ENCODE peak calls at places on chromosomes 4 and X, in six cellular contexts. O is upper lobe of left lung, B is small intestine, L is foreskin fibroblast, Y is dorsolateral prefrontal cortex, D is HFF-Myc. G is an unnamed sample.
A peak's percentile ranks its signal among the peaks of the same experiment; 100 is the strongest.

GRCh38 chrX:43975747-43976146 is 2.6 kb upstream of the NDP start:
- DNase-seq in O (no peak), B (no peak), L (no peak), Y (no peak), D (no peak), G (no peak)

GRCh38 chr4:54657556-54658313 is at the start of gene KIT:
- DNase-seq in O (peak; percentile 91), B (no peak), L (peak; percentile 81), Y (no peak), D (no peak), G (peak; percentile 58)

GRCh38 chr4:174631901-174632758 is 109.8 kb upstream of the HPGD start:
- DNase-seq in O (no peak), B (peak; percentile 70), L (peak; percentile 47), Y (no peak), D (peak; percentile 20), G (no peak)

GRCh38 chr4:90084967-90085295 is 42.3 kb upstream of the CCSER1 start:
- DNase-seq in O (no peak), B (no peak), L (no peak), Y (no peak), D (no peak), G (no peak)

GRCh38 chrX:148049441-148049840 is 68.3 kb downstream of the FMR1NB start:
- DNase-seq in O (no peak), B (peak; percentile 11), L (peak; percentile 30), Y (no peak), D (no peak), G (no peak)

GRCh38 chr4:77308843-77309242 is 151.8 kb downstream of the CCNG2 start:
- DNase-seq in O (no peak), B (peak; percentile 26), L (peak; percentile 56), Y (no peak), D (no peak), G (no peak)

GRCh38 chr4:162010362-162010761 is 153.4 kb downstream of the FSTL5 start:
- DNase-seq in O (no peak), B (no peak), L (no peak), Y (no peak), D (no peak), G (no peak)

GRCh38 chrX:38768079-38768478 is 33.2 kb upstream of the MID1IP1 start:
- DNase-seq in O (no peak), B (peak; percentile 51), L (peak; percentile 56), Y (no peak), D (no peak), G (no peak)

GRCh38 chr4:140266958-140267568 is 106.4 kb upstream of the SCOC start:
- DNase-seq in O (no peak), B (no peak), L (peak; percentile 84), Y (no peak), D (peak; percentile 56), G (no peak)

GRCh38 chr4:120829113-120829831 is 93.3 kb downstream of the PRDM5 start:
- DNase-seq in O (no peak), B (no peak), L (peak; percentile 54), Y (no peak), D (peak; percentile 25), G (no peak)

GRCh38 chr4:5206391-5206790 is 155.1 kb downstream of the STK32B start:
- DNase-seq in O (no peak), B (no peak), L (peak; percentile 39), Y (peak; percentile 91), D (peak; percentile 84), G (no peak)

GRCh38 chr4:34486964-34487363 is 1757.3 kb downstream of the ARAP2 start:
- DNase-seq in O (no peak), B (no peak), L (no peak), Y (no peak), D (no peak), G (no peak)

GRCh38 chr4:84032372-84032771 is 466.7 kb downstream of the NKX6-1 start:
- DNase-seq in O (no peak), B (no peak), L (no peak), Y (no peak), D (no peak), G (no peak)

GRCh38 chr4:26736621-26737020 is 124.0 kb upstream of the STIM2 start:
- DNase-seq in O (no peak), B (no peak), L (peak; percentile 15), Y (no peak), D (peak; percentile 6), G (no peak)

GRCh38 chr4:37389967-37390580 is 145.5 kb downstream of the NWD2 start:
- DNase-seq in O (no peak), B (peak; percentile 67), L (peak; percentile 22), Y (no peak), D (peak; percentile 2), G (no peak)

GRCh38 chr4:52203351-52203750 is 152.2 kb downstream of the SPATA18 start:
- DNase-seq in O (no peak), B (no peak), L (peak; percentile 49), Y (no peak), D (no peak), G (no peak)

GRCh38 chr4:48963042-48963679 is 22.9 kb upstream of the CWH43 start:
- DNase-seq in O (no peak), B (peak; percentile 84), L (peak; percentile 93), Y (peak; percentile 78), D (peak; percentile 65), G (peak; percentile 63)

GRCh38 chrX:42536286-42536685 is 241.7 kb downstream of the PPP1R2C start:
- DNase-seq in O (no peak), B (no peak), L (no peak), Y (no peak), D (no peak), G (no peak)

GRCh38 chr4:145679991-145680455 is at the start of gene C4orf51:
- DNase-seq in O (no peak), B (peak; percentile 89), L (peak; percentile 62), Y (no peak), D (peak; percentile 14), G (no peak)

GRCh38 chr4:78864405-78865024 is 74.7 kb downstream of the PAQR3 start:
- DNase-seq in O (no peak), B (peak; percentile 83), L (peak; percentile 85), Y (no peak), D (peak; percentile 73), G (no peak)

GRCh38 chr4:48858130-48858529 is 27.2 kb downstream of the OCIAD1 start:
- DNase-seq in O (no peak), B (no peak), L (no peak), Y (no peak), D (no peak), G (no peak)

GRCh38 chr4:4852591-4853362 is 6.7 kb upstream of the MSX1 start:
- DNase-seq in O (peak; percentile 78), B (no peak), L (peak; percentile 76), Y (no peak), D (no peak), G (no peak)

GRCh38 chrX:96568088-96568487 is 116.6 kb upstream of the DIAPH2 start:
- DNase-seq in O (no peak), B (no peak), L (peak; percentile 12), Y (no peak), D (no peak), G (no peak)

GRCh38 chrX:2511326-2511725 is 10.6 kb upstream of the DHRSX start:
- DNase-seq in O (no peak), B (no peak), L (no peak), Y (no peak), D (no peak), G (no peak)

GRCh38 chrX:27728291-27728690 is 79.5 kb upstream of the MAGEB10 start:
- DNase-seq in O (no peak), B (no peak), L (peak; percentile 1), Y (no peak), D (no peak), G (no peak)

GRCh38 chr4:176790398-176790797 is 2.3 kb downstream of the VEGFC start:
- DNase-seq in O (no peak), B (no peak), L (no peak), Y (no peak), D (no peak), G (no peak)

GRCh38 chr4:176784816-176785215 is 7.9 kb downstream of the VEGFC start:
- DNase-seq in O (no peak), B (no peak), L (no peak), Y (no peak), D (no peak), G (no peak)

GRCh38 chr4:176788971-176789370 is 3.8 kb downstream of the VEGFC start:
- DNase-seq in O (no peak), B (no peak), L (no peak), Y (no peak), D (no peak), G (no peak)

GRCh38 chr4:176789955-176790354 is 2.8 kb downstream of the VEGFC start:
- DNase-seq in O (no peak), B (peak; percentile 7), L (peak; percentile 86), Y (no peak), D (peak; percentile 87), G (no peak)

DNA sequence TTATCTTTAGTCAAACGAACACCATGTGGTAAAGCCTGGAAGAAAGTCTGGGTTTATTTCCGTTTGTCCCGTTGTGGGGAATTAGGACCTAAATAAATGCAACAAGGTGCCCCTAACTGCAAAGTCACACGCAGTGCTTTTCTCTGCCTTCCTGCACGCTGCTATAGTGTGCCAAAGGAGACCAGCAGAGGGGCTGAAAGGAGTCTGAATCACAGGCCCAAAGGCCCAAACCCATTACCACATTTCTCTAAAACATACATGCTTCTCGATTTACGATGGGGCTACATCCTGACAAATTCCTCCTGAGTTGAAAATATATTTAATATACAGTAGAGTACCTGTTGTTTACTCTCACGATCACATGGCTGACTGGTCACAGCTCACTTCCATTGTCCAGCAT is 4.5 kb downstream of the VEGFC start:
- DNase-seq in O (no peak), B (no peak), L (no peak), Y (no peak), D (no peak), G (no peak)
- H3K4me3 ChIP-seq in O (no peak overlapping the region), B (no peak overlapping the region), L (peak overlapping the region; percentile 98), Y (no peak overlapping the region), D (peak overlapping the region; percentile 70), G (no peak overlapping the region)

GRCh38 chrX:70454441-70455365 is 10.1 kb downstream of the DLG3 start:
- DNase-seq in O (peak; percentile 91), B (peak; percentile 90), L (peak; percentile 74), Y (peak; percentile 53), D (no peak), G (peak; percentile 86)

GRCh38 chrX:70452143-70452733 is 7.6 kb downstream of the DLG3 start:
- DNase-seq in O (peak; percentile 87), B (peak; percentile 60), L (peak; percentile 68), Y (no peak), D (no peak), G (peak; percentile 60)

GRCh38 chrX:70456256-70456655 is 11.6 kb downstream of the DLG3 start:
- DNase-seq in O (no peak), B (no peak), L (no peak), Y (no peak), D (no peak), G (no peak)

GRCh38 chrX:70455366-70456202 is 10.9 kb downstream of the DLG3 start:
- DNase-seq in O (peak; percentile 52), B (peak; percentile 73), L (no peak), Y (no peak), D (no peak), G (no peak)

GRCh38 chrX:70453024-70453618 is 8.5 kb downstream of the DLG3 start:
- DNase-seq in O (no peak), B (no peak), L (no peak), Y (no peak), D (no peak), G (no peak)
- H3K4me3 ChIP-seq in O (peak overlapping the region; percentile 44), B (no peak overlapping the region), L (peak overlapping the region; percentile 55), Y (no peak overlapping the region), D (peak overlapping the region; percentile 41), G (peak overlapping the region; percentile 59)

GRCh38 chr4:105894570-105895323 is 524 bp upstream of the NPNT start:
- DNase-seq in O (no peak), B (peak; percentile 54), L (peak; percentile 29), Y (no peak), D (no peak), G (peak; percentile 74)
- H3K4me3 ChIP-seq in O (peak overlapping the region; percentile 58), B (peak overlapping the region; percentile 70), L (no peak overlapping the region), Y (peak overlapping the region; percentile 38), D (no peak overlapping the region), G (peak overlapping the region; percentile 73)

GRCh38 chr4:22595684-22596083 is 79.8 kb upstream of the ADGRA3 start:
- DNase-seq in O (no peak), B (no peak), L (no peak), Y (no peak), D (no peak), G (no peak)
- H3K4me3 ChIP-seq in O (no peak overlapping the region), B (no peak overlapping the region), L (no peak overlapping the region), Y (no peak overlapping the region), D (no peak overlapping the region), G (no peak overlapping the region)